ENCODE peak calls at places on chromosomes 12 and 14, in eight cellular contexts. F is neural progenitor cell, N is PC-3, Z is iPS DF 6.9, C is WERI-Rb-1, H is astrocyte, K is endothelial cell of umbilical vein, U is mesendoderm. W is an unnamed sample. For H3K36me3 and H3K27me3, the result is how much of the 10 kb centered on the place peaks cover.

GRCh38 chr14:95480109-95480886 is 36.2 kb downstream of the SYNE3 start:
- DNase-seq in F (no peak), N (peak), U (no peak), K (no peak), Z (no peak), H (no peak), C (no peak), W (no peak)

GRCh38 chr14:54267172-54267571 is 129.6 kb upstream of the CDKN3 start:
- DNase-seq in Z (no peak), F (no peak), N (no peak), K (no peak), H (no peak), C (no peak), U (peak), W (no peak)

GRCh38 chr14:68140111-68140741 is 320.6 kb downstream of the RAD51B start:
- DNase-seq in N (peak), H (peak), K (peak), C (peak), U (peak), F (peak), Z (no peak), W (no peak)

GRCh38 chr12:106178582-106178981 is 39.8 kb upstream of the NUAK1 start:
- DNase-seq in H (no peak), N (peak), K (no peak), F (peak), Z (no peak), C (peak), U (peak), W (no peak)

GRCh38 chr12:12699345-12699744 is 3.4 kb upstream of the GPR19 start:
- DNase-seq in N (no peak), F (no peak), K (no peak), U (no peak), Z (no peak), C (no peak), H (no peak), W (no peak)

GRCh38 chr12:53200458-53201169 is 6.4 kb downstream of the ITGB7 start:
- DNase-seq in Z (no peak), K (no peak), H (no peak), C (no peak), U (no peak), F (no peak), N (no peak), W (no peak)

GRCh38 chr14:53875337-53875897 is 81.2 kb downstream of the BMP4 start:
- DNase-seq in H (no peak), C (no peak), U (no peak), Z (no peak), K (no peak), F (no peak), N (no peak), W (no peak)

GRCh38 chr14:100381386-100382105 is 58.4 kb downstream of the SLC25A47 start:
- DNase-seq in K (no peak), C (peak), H (peak), F (peak), U (no peak), N (no peak), Z (no peak), W (peak)

GRCh38 chr14:69013943-69014782 is 35.1 kb upstream of the ACTN1 start:
- DNase-seq in U (peak), C (no peak), F (peak), Z (no peak), H (no peak), K (peak), N (peak), W (peak)

GRCh38 chr14:76138758-76139723 is 12.7 kb upstream of the GPATCH2L start:
- DNase-seq in N (no peak), K (no peak), U (peak), Z (no peak), F (peak), C (no peak), H (no peak), W (peak)

GRCh38 chr14:103088921-103089320 is 4.9 kb downstream of the LBHD2 start:
- DNase-seq in Z (no peak), F (no peak), U (no peak), H (no peak), C (no peak), N (no peak), K (no peak), W (no peak)

GRCh38 chr12:26642361-26642760 is 190.6 kb downstream of the ITPR2 start:
- DNase-seq in C (no peak), K (no peak), F (no peak), Z (no peak), H (no peak), N (no peak), U (no peak), W (no peak)

GRCh38 chr14:102392506-102392905 is 29.8 kb downstream of the TECPR2 start:
- DNase-seq in K (no peak), Z (no peak), C (no peak), F (no peak), N (no peak), H (no peak), U (no peak), W (no peak)

GRCh38 chr12:67968316-67968715 is 20.9 kb upstream of the IFNG-AS1 start:
- DNase-seq in K (no peak), H (no peak), Z (no peak), C (no peak), F (no peak), U (no peak), N (peak), W (no peak)

GRCh38 chr12:3594966-3595365 is 104.0 kb downstream of the PRMT8 start:
- DNase-seq in H (no peak), N (no peak), K (no peak), Z (no peak), F (no peak), C (no peak), U (no peak), W (no peak)

GRCh38 chr14:53792909-53793308 is 163.7 kb downstream of the BMP4 start:
- DNase-seq in Z (no peak), F (peak), K (no peak), C (no peak), H (no peak), N (peak), U (peak), W (peak)

GRCh38 chr12:23495472-23495871 is 454.0 kb downstream of the SOX5 start:
- DNase-seq in H (no peak), U (no peak), F (no peak), N (no peak), C (no peak), K (no peak), Z (no peak), W (no peak)

GRCh38 chr12:54497883-54498282 is 331 bp downstream of the NCKAP1L start:
- DNase-seq in H (no peak), C (no peak), K (no peak), Z (no peak), N (no peak), F (no peak), U (no peak), W (no peak)

GRCh38 chr14:34003691-34004090 is 52.8 kb upstream of the EGLN3 start:
- DNase-seq in K (no peak), Z (no peak), U (no peak), F (no peak), C (peak), N (no peak), H (no peak), W (no peak)

GRCh38 chr12:78062781-78063180 is 232.1 kb downstream of the NAV3 start:
- DNase-seq in Z (no peak), H (peak), C (no peak), U (no peak), N (peak), K (peak), F (no peak), W (no peak)

GRCh38 chr14:99562848-99563748 is 40.9 kb downstream of the CCDC85C start:
- DNase-seq in N (peak), K (peak), Z (peak), F (peak), H (peak), C (peak), U (peak), W (peak)

GRCh38 chr12:52811191-52812072 is 2.5 kb downstream of the KRT4 start:
- DNase-seq in H (no peak), K (no peak), N (no peak), C (no peak), U (no peak), Z (no peak), F (no peak), W (no peak)

GRCh38 chr12:124005736-124006581 is 32.9 kb downstream of the ZNF664 start:
- DNase-seq in F (no peak), Z (no peak), C (peak), H (no peak), U (no peak), K (no peak), N (no peak), W (no peak)

GRCh38 chr14:69921052-69921451 is 41.8 kb downstream of the SMOC1 start:
- DNase-seq in N (no peak), U (no peak), Z (no peak), H (peak), F (no peak), C (no peak), K (no peak), W (no peak)

GRCh38 chr12:117045998-117046374 is 53.2 kb downstream of the TESC start:
- DNase-seq in F (peak), U (peak), K (no peak), N (no peak), H (no peak), Z (no peak), C (peak), W (peak)

GRCh38 chr12:64685605-64686004 is 73.6 kb downstream of the GNS start:
- DNase-seq in F (no peak), C (no peak), U (no peak), N (no peak), H (no peak), Z (no peak), K (no peak), W (no peak)
- H3K36me3 ChIP-seq in F (under half), C (under half), U (under half), N (under half), H (under half), Z (under half), K (under half), W (under half)

GRCh38 chr14:85334316-85334715 is 195.6 kb upstream of the FLRT2 start:
- DNase-seq in C (no peak), H (peak), F (no peak), N (no peak), Z (no peak), U (no peak), K (no peak), W (no peak)

GRCh38 chr14:85336257-85336656 is 193.7 kb upstream of the FLRT2 start:
- DNase-seq in H (no peak), Z (no peak), N (no peak), C (no peak), K (no peak), U (no peak), F (no peak), W (no peak)

GRCh38 chr14:85333313-85333712 is 196.6 kb upstream of the FLRT2 start:
- DNase-seq in F (no peak), H (peak), K (peak), N (peak), Z (no peak), C (no peak), U (peak), W (no peak)

GRCh38 chr14:85336817-85337216 is 193.1 kb upstream of the FLRT2 start:
- DNase-seq in U (no peak), F (no peak), C (no peak), H (peak), N (peak), K (peak), Z (no peak), W (no peak)

DNA sequence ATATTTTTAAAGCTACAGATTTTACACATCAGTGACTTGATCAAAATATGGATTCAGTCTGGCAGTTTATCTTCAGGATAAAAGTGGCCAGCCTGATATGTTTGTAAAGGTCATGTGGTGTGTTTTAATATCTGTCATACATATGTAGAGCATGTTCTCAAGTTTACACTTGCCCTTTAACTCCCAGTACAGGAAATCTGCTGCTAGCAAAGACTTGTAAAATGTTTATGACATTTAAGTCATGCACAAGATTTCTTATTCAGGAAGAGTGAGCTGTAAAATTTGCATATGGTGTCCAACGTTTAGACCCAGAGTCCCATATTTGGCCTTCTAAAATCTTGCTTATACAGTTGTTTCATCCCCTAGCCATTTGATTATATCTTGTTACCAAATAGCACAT is 197.5 kb upstream of the FLRT2 start:
- DNase-seq in C (no peak), Z (no peak), U (no peak), F (no peak), H (no peak), K (no peak), N (no peak), W (no peak)
- H3K4me3 ChIP-seq in C (no peak), Z (no peak), U (no peak), F (no peak), H (no peak), K (no peak), N (no peak), W (no peak)

DNA sequence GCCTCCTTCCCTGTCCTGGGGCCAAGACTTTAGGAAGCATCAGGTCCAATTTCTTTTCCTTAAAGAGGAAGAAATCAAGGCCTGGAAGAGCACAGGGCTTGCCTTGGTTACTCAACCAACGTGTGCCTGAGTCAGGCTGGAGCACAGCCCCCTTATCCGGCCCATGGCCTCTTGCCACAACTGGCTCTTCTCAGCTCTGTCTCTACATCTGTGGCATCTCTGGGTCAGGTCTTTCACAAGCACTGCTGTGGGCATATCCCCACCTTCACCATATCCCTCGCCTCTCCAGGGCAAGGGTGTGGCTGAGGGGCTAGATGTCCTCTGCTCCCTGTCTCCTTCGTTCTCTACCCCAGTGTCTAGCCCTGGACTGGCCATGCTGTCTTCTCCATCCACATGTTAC is 6.7 kb downstream of the MYH6 start:
- DNase-seq in N (no peak), C (no peak), H (no peak), Z (no peak), K (no peak), F (no peak), U (no peak), W (no peak)
- H3K27me3 ChIP-seq in N (half or more), C (under half), H (under half), Z (under half), K (under half), F (under half), U (under half), W (under half)

GRCh38 chr12:57209916-57210315 is 6.7 kb upstream of the NXPH4 start:
- DNase-seq in N (no peak), K (no peak), C (no peak), Z (no peak), U (no peak), H (no peak), F (no peak), W (no peak)
- H3K36me3 ChIP-seq in N (under half), K (under half), C (under half), Z (under half), U (under half), H (under half), F (under half), W (under half)

GRCh38 chr14:61335876-61336275 is 14.5 kb downstream of the PRKCH start:
- DNase-seq in N (no peak), Z (no peak), C (no peak), U (no peak), H (no peak), F (no peak), K (no peak), W (no peak)

GRCh38 chr14:61338457-61338856 is 17.1 kb downstream of the PRKCH start:
- DNase-seq in K (peak), C (no peak), F (no peak), N (no peak), H (no peak), U (no peak), Z (no peak), W (no peak)

GRCh38 chr14:61335049-61335448 is 13.7 kb downstream of the PRKCH start:
- DNase-seq in H (no peak), K (no peak), N (no peak), F (no peak), Z (no peak), C (no peak), U (no peak), W (no peak)

GRCh38 chr14:61334197-61334701 is 12.9 kb downstream of the PRKCH start:
- DNase-seq in C (no peak), H (no peak), K (peak), U (no peak), F (peak), N (no peak), Z (no peak), W (no peak)

DNA sequence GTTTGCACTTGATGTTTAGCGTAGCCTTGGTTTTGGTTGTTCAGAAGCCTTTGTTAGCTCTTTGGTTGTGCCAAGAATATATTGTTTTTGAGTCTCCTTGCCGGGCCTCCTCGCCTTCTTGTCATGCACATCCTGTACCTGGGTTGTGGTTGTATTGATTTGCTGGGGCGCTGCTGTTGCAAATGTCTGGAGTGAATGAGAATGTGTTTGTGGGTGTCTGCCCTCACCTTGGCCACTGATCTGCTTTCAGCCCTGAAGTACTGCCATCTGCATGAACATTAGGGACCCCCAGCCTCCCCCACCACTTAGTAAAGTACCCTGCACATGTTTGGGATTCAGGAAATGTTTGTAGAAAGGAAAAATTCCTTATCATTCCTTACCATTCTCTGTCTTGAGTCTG is 16.5 kb downstream of the PRKCH start:
- DNase-seq in U (no peak), H (no peak), N (no peak), K (peak), F (no peak), C (no peak), Z (no peak), W (no peak)
- H3K4me3 ChIP-seq in U (no peak), H (no peak), N (no peak), K (no peak), F (no peak), C (no peak), Z (no peak), W (no peak)

DNA sequence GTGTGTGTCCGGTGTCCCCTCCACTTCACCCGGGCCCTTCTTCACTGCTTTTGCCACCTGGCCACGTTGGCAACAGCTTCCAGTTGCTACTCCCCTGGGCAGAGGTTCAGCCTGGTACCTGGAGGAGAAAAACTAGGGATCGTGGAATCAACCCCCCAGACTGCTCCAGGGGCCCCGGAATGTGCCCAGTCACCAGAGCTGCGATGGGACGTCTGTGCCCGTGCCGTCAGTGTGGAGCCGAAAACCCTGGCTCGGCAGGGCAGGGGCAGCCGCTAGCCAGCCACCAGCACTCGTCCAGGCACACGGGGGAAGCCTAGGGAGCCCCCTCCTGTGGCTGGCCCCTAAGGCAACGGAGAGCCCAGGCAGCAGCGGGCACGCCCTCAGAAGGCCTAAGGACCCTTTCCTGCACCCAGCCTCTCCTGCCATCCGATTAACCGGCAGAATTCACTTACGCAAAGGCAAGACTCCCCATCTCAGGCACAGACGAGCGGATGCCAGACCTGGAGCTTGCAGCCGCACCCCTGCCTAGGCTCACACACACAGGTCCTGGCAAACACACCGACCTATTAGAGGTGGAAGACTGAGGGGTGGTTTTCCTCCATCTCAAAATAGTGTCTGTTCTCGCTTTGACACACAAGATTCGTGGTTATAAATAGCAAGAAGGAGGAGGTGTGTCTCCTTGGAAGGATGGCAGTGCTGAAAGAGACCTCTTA is 62.6 kb downstream of the FBXL14 start:
- DNase-seq in N (no peak), K (no peak), H (no peak), C (no peak), U (no peak), Z (no peak), F (no peak), W (peak)
- H3K27me3 ChIP-seq in N (under half), K (half or more), H (under half), C (under half), U (under half), Z (under half), F (half or more), W (half or more)

GRCh38 chr12:6676962-6677361 is 12.2 kb downstream of the ZNF384 start:
- DNase-seq in K (no peak), N (no peak), Z (no peak), F (no peak), C (no peak), U (no peak), H (no peak), W (no peak)
- H3K36me3 ChIP-seq in K (under half), N (under half), Z (under half), F (under half), C (half or more), U (under half), H (under half), W (under half)

DNA sequence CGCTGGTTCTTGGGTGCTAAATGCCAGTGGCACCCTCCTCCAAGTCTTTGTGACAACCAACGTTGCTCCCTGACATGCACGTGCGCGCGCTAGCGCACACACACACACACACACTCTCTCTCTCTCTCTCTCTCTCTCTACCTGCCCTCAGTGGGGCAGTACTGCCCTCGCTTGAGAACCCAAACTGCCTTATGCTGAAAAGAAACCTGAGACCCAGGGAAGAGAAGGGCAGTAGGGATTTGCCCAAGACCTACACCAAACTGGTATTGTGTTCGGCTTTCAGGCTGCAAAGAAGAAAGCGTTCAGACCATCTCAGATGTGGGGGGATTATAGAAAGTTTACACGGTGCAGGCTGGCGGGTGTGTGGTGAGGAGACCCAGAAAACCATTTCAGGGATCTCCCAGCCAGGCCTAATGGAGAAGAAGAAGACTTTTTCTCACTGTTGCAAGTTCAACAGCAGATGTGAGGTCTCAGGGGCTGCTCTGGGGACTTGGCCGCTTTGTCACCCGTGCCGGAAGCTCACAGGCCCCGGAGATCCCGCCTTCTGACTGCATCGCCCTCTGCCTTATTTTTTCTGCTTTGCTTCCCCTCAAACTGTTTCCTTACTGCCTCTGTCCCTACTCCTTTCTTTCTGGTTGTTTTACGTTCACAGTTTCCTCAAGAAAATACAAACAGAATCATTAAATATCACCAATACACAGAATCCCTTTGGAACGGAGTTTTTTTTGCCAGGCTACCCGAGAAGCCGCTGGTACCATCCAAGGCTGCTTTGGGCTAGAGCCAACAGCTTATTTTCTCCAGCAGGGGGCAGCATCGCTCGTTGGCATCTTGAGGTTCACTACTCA is 82.4 kb downstream of the PPM1A start:
- DNase-seq in K (peak), Z (peak), U (peak), N (peak), H (peak), C (peak), F (peak), W (peak)
- H3K4me3 ChIP-seq in K (peak), Z (peak), U (peak), N (peak), H (peak), C (peak), F (peak), W (peak)